ENCODE peak calls at places on chromosome 7, in eight cellular contexts. I is stimulated activated CD8-positive, alpha-beta memory T cell treated with anti-CD3 and anti-CD28 coated beads, Interleukin-7, amount 100 ng/mL, for 1 hour; E is stimulated activated naive CD8-positive, alpha-beta T cell treated with anti-CD3 and anti-CD28 coated beads, Interleukin-15, amount 100 ng/mL, for 72 hours; Y is A172; A is smooth muscle cell of the brain vasculature; K is CD4-positive, alpha-beta memory T cell; X is activated gamma-delta T cell treated with anti-CD3 and anti-CD28 coated beads, Interleukin-2, amount 50 U/mL, for 16 hours; M is NCI-H510A treated with DMSO at 0.1 percent for 48 hours. Z is an unnamed sample.
A peak's percentile ranks its signal among the peaks of the same experiment; 100 is the strongest.

GRCh38 chr7:25851332-25852248 is 300.4 kb upstream of the NFE2L3 start:
- DNase-seq in E (peak; percentile 74), K (peak; percentile 55), I (no peak), M (peak; percentile 79), A (peak; percentile 74), X (no peak), Y (peak; percentile 77), Z (peak; percentile 64)

GRCh38 chr7:28151965-28152364 is 28.6 kb downstream of the JAZF1 start:
- DNase-seq in I (no peak), A (no peak), M (no peak), Y (peak; percentile 78), E (no peak), X (no peak), K (peak; percentile 24), Z (peak; percentile 83)

GRCh38 chr7:69781412-69781846 is 183.2 kb downstream of the AUTS2 start:
- DNase-seq in X (no peak), K (no peak), Y (peak; percentile 49), M (peak; percentile 26), A (no peak), E (no peak), I (no peak), Z (no peak)

GRCh38 chr7:41787951-41788350 is 85.1 kb upstream of the INHBA start:
- DNase-seq in M (no peak), K (no peak), I (no peak), X (no peak), A (no peak), E (no peak), Y (no peak), Z (no peak)

GRCh38 chr7:116542618-116543017 is 17.8 kb downstream of the CAV1 start:
- DNase-seq in X (no peak), A (no peak), I (no peak), K (no peak), E (no peak), M (no peak), Y (no peak), Z (no peak)

GRCh38 chr7:45874408-45875131 is 1.7 kb upstream of the CCDC201 start:
- DNase-seq in M (no peak), X (no peak), I (no peak), A (no peak), Y (peak; percentile 91), K (no peak), E (no peak), Z (peak; percentile 63)

GRCh38 chr7:123494193-123494796 is 40.1 kb downstream of the IQUB start:
- DNase-seq in I (no peak), X (peak; percentile 3), Y (peak; percentile 11), M (peak; percentile 36), A (peak; percentile 6), E (no peak), K (peak; percentile 37), Z (peak; percentile 11)

GRCh38 chr7:102122026-102122425 is 164.6 kb upstream of the SH2B2 start:
- DNase-seq in M (no peak), X (no peak), A (no peak), E (no peak), Y (peak; percentile 76), K (no peak), I (no peak), Z (no peak)

GRCh38 chr7:108372601-108373000 is 83.6 kb downstream of the NRCAM start:
- DNase-seq in M (no peak), E (no peak), A (no peak), Y (no peak), I (no peak), K (no peak), X (no peak), Z (no peak)

GRCh38 chr7:47128719-47129118 is 453.2 kb downstream of the TNS3 start:
- DNase-seq in X (no peak), A (no peak), K (no peak), I (no peak), E (no peak), Y (no peak), M (no peak), Z (no peak)

GRCh38 chr7:152637920-152638580 is 37.9 kb downstream of the XRCC2 start:
- DNase-seq in M (no peak), E (no peak), Y (no peak), X (no peak), K (no peak), I (no peak), A (no peak), Z (no peak)

GRCh38 chr7:32559480-32559879 is 64.2 kb downstream of the AVL9 start:
- DNase-seq in X (no peak), A (no peak), Y (no peak), E (no peak), M (no peak), I (no peak), K (no peak), Z (no peak)

GRCh38 chr7:110534241-110534931 is 556.5 kb upstream of the LRRN3 start:
- DNase-seq in K (no peak), I (no peak), Y (peak; percentile 47), A (peak; percentile 28), M (peak; percentile 54), X (no peak), E (no peak), Z (peak; percentile 92)

GRCh38 chr7:25068814-25069213 is 56.2 kb downstream of the CYCS start:
- DNase-seq in I (no peak), A (no peak), E (no peak), M (no peak), X (no peak), K (no peak), Y (peak; percentile 53), Z (no peak)

GRCh38 chr7:44796034-44796503 is 412 bp upstream of the PPIA start:
- DNase-seq in X (no peak), E (no peak), A (no peak), M (peak; percentile 65), Y (peak; percentile 66), I (no peak), K (no peak), Z (peak; percentile 63)

GRCh38 chr7:7176421-7177043 is 5.8 kb upstream of the C1GALT1 start:
- DNase-seq in I (no peak), M (no peak), X (no peak), A (peak; percentile 77), K (no peak), Y (peak; percentile 95), E (no peak), Z (peak; percentile 87)

GRCh38 chr7:92025260-92025659 is 84.6 kb downstream of the AKAP9 start:
- DNase-seq in X (no peak), I (no peak), M (no peak), K (no peak), Y (peak; percentile 46), A (no peak), E (no peak), Z (peak; percentile 77)

GRCh38 chr7:132655071-132655761 is 78.9 kb upstream of the PLXNA4 start:
- DNase-seq in M (no peak), A (no peak), Y (no peak), E (peak; percentile 65), I (no peak), X (no peak), K (peak; percentile 39), Z (no peak)

GRCh38 chr7:135447783-135448182 is 62.1 kb downstream of the CNOT4 start:
- DNase-seq in A (no peak), E (no peak), Y (peak; percentile 3), I (no peak), M (no peak), X (no peak), K (no peak), Z (no peak)